ENCODE peak calls at places on chromosomes 1 and 21, in four cellular contexts. Y is WERI-Rb-1, U is pancreas, G is AG09309. L is an unnamed sample.
A peak's percentile ranks its signal among the peaks of the same experiment; 100 is the strongest.

GRCh38 chr1:203197625-203198024 is 11.1 kb upstream of the CHI3L1 start:
- DNase-seq in Y (no peak), U (no peak), G (peak; percentile 67), L (peak; percentile 84)

GRCh38 chr1:30718636-30719405 is 4.6 kb downstream of the MATN1 start:
- DNase-seq in Y (no peak), U (peak; percentile 84), G (peak; percentile 93), L (peak; percentile 93)

GRCh38 chr21:35989185-35989735 is 71.1 kb downstream of the SETD4 start:
- DNase-seq in Y (no peak), U (no peak), G (peak; percentile 69), L (no peak)

GRCh38 chr1:51986718-51987117 is 3.8 kb downstream of the RAB3B start:
- DNase-seq in Y (no peak), U (no peak), G (no peak), L (no peak)

GRCh38 chr1:59156526-59157196 is 140.2 kb upstream of the FGGY start:
- DNase-seq in Y (peak; percentile 45), U (no peak), G (no peak), L (peak; percentile 76)

GRCh38 chr1:53896673-53897229 is 2.8 kb downstream of the DIO1 start:
- DNase-seq in Y (no peak), U (no peak), G (peak; percentile 85), L (peak; percentile 74)

GRCh38 chr1:230643887-230644286 is 1.6 kb downstream of the COG2 start:
- DNase-seq in Y (no peak), U (no peak), G (no peak), L (no peak)

GRCh38 chr1:160400646-160401486 is 502 bp downstream of the VANGL2 start:
- DNase-seq in Y (peak; percentile 70), U (peak; percentile 49), G (no peak), L (no peak)

GRCh38 chr1:1250828-1251284 is 4.3 kb upstream of the C1QTNF12 start:
- DNase-seq in Y (peak; percentile 53), U (no peak), G (no peak), L (no peak)

GRCh38 chr1:67339623-67340343 is 32.1 kb downstream of the IL12RB2 start:
- DNase-seq in Y (no peak), U (no peak), G (peak; percentile 33), L (peak; percentile 13)

GRCh38 chr1:117698398-117699160 is 92.7 kb downstream of the TENT5C start:
- DNase-seq in Y (no peak), U (no peak), G (no peak), L (no peak)

GRCh38 chr1:114105401-114105979 is 48.2 kb downstream of the SYT6 start:
- DNase-seq in Y (no peak), U (no peak), G (no peak), L (no peak)

GRCh38 chr1:3455630-3456448 is 1.4 kb downstream of the ARHGEF16 start:
- DNase-seq in Y (no peak), U (no peak), G (no peak), L (no peak)

DNA sequence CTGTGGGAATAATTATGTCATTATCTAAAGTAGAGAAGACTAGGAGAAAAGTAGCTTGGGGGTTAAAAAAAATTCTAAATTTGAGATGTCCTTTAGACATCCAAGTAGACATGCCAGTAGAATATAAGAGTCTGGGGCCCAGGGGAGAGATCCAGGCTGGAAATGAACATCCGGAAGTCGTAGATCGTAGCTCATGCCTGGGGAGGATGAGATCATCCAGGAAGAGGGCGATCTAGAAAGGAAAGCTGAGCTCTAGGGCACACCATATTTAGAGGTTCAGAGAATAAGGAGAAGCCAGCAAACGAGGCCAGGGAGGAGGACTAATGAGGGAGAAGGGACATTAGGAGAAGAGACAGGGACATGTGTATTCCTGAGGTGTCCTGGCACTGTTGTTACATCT is 12.2 kb downstream of the NGF start:
- DNase-seq in Y (no peak), U (no peak), G (no peak), L (no peak)
- H3K4me3 ChIP-seq in Y (no peak overlapping the region), U (no peak overlapping the region), G (no peak overlapping the region), L (no peak overlapping the region)

DNA sequence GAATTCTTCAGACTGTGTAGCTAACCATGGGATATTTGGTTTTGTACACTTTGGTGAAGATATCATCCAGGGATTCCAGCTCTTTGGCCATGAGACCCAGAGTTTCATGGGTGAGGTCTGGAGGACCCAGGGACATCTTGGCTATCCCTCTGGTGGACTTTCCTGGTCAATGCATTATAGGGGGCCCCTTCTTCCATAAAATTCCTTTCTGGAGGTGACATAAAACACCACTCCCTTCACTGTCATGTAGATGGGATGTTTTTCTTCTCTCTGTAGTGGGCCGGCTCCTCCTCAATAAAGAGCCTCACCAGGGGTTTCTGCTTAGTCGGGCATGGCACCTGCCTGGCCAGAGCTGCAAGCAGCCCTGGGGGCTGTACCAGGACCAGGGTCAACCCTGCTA is 2.2 kb downstream of the ATPAF1 start:
- DNase-seq in Y (no peak), U (no peak), G (no peak), L (no peak)
- TF ChIP-seq CTCF in Y (no peak), U (no peak), G (no peak), L (peak; percentile 7)

GRCh38 chr1:19814681-19815503 is at the start of gene RNF186:
- DNase-seq in Y (no peak), U (peak; percentile 94), G (no peak), L (no peak)
- H3K4me3 ChIP-seq in Y (no peak within 1 kb of the TSS), U (peak within 1 kb of the TSS; percentile 67), G (no peak within 1 kb of the TSS), L (no peak within 1 kb of the TSS)

GRCh38 chr1:216032284-216032683 is 391.0 kb downstream of the USH2A start:
- DNase-seq in Y (no peak), U (no peak), G (no peak), L (no peak)

GRCh38 chr1:216028630-216029029 is 394.6 kb downstream of the USH2A start:
- DNase-seq in Y (no peak), U (no peak), G (no peak), L (no peak)

GRCh38 chr1:216032977-216033376 is 390.3 kb downstream of the USH2A start:
- DNase-seq in Y (no peak), U (no peak), G (no peak), L (no peak)

GRCh38 chr1:216034506-216034905 is 388.7 kb downstream of the USH2A start:
- DNase-seq in Y (peak; percentile 61), U (no peak), G (no peak), L (no peak)
- TF ChIP-seq CTCF in Y (peak; percentile 74), U (no peak), G (no peak), L (no peak)

DNA sequence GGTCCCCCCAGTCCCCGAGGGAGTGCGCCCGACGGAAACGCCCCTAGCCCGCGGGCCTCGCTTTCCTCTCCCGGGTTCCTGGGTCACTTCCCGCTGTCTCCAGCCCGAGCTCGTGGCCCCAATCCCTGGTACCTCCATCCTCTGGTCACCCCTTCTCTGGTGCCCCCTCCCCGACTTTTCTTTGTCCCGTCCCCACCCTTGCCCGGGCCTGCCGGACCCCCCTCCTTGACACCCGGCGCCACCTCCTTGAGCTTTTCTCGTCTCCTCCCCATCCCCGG is 320 bp upstream of the RIPPLY3 start:
- DNase-seq in Y (no peak), U (no peak), G (no peak), L (no peak)
- H3K4me3 ChIP-seq in Y (no peak overlapping the region), U (peak overlapping the region; percentile 56), G (peak overlapping the region; percentile 47), L (peak overlapping the region; percentile 38)

DNA sequence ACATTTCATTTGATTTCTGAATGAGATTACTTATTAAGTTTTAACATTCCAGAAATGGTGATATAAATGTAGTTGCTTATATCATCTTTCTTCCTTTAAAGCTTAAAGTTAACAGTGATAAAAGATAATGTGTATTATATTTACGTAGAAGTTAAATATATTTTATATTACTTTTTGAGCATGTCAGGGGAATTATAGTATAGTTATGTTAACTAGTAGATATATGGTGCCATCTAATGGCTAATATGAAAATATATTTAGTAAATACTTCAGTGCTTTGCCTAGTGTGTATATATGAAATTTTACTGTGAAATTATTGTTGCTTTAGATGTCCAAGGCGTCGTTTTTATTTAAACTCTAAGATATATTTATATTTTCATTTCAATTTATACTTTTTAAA is 51.5 kb downstream of the SYT14 start:
- DNase-seq in Y (no peak), U (no peak), G (no peak), L (peak; percentile 2)
- TF ChIP-seq CTCF in Y (no peak), U (peak; percentile 17), G (peak; percentile 8), L (no peak)

DNA sequence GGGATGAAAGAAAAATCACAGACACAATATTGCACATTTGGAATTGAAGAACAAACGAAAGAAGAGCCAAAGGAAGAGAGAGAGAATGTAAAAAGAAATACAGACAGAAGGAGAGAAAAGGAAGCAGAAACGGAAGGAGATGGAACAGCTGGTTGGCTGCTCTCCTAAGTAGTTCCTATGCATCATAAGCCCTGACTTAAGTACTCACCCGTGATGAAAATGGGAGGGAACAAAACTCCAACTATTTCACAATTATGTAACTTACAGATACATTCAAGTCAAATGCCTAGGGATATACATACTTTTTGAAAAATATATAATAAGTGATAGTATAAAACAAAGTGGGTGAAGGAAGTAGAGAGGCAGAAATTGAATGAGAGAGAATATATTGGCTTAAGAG is 88.5 kb downstream of the TTLL7 start:
- DNase-seq in Y (no peak), U (no peak), G (no peak), L (no peak)
- H3K4me3 ChIP-seq in Y (no peak overlapping the region), U (no peak overlapping the region), G (no peak overlapping the region), L (no peak overlapping the region)

GRCh38 chr1:154759196-154759595 is 110.9 kb downstream of the KCNN3 start:
- DNase-seq in Y (no peak), U (no peak), G (no peak), L (no peak)

GRCh38 chr1:154758346-154758745 is 111.7 kb downstream of the KCNN3 start:
- DNase-seq in Y (peak; percentile 6), U (no peak), G (no peak), L (no peak)

GRCh38 chr1:154759793-154760192 is 110.3 kb downstream of the KCNN3 start:
- DNase-seq in Y (no peak), U (no peak), G (no peak), L (no peak)

GRCh38 chr1:154757149-154757548 is 112.9 kb downstream of the KCNN3 start:
- DNase-seq in Y (no peak), U (no peak), G (no peak), L (no peak)

DNA sequence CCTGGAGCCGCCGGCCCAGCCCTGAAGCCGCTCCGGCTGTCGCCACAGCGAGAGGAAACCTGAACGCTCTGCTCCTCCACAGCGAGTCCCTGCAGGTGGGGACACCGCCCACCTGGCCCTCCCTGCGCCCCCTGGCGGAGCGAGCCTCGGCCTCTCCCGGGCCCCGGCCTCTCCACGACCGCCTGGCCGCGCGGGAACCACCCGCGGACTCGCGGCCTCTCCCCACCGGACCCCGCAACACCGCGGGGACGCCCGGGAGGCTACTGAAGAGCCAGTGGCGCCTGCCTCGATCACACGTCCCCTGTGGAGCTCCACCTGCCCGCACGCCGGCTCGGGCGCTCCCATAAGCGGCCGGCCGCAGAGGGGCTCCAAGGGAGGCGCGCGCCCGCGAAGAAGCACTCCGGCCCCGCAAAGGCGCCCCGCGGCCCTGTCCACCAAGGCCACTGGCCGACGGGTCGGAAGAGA is 109.6 kb downstream of the KCNN3 start:
- DNase-seq in Y (peak; percentile 95), U (peak; percentile 65), G (no peak), L (no peak)
- TF ChIP-seq CTCF in Y (peak; percentile 100), U (peak; percentile 80), G (peak; percentile 42), L (peak; percentile 64)